ENCODE peak calls at places on chromosome X, in five cellular contexts. S is Caco-2; M is choroid plexus epithelial cell; D is activated CD8-positive, alpha-beta T cell treated with anti-CD3 and anti-CD28 coated beads for 36 hours; R is RWPE2. N is an unnamed sample.

GRCh38 chrX:108439434-108439883 is at the start of gene COL4A5:
- DNase-seq in R (peak; percentile 68), D (no peak), M (peak; percentile 93), S (peak; percentile 84), N (peak; percentile 20)

GRCh38 chrX:129641941-129642340 is 12.8 kb downstream of the APLN start:
- DNase-seq in R (no peak), M (peak; percentile 36), D (no peak), S (no peak), N (no peak)

GRCh38 chrX:26146024-26146423 is 7.9 kb downstream of the MAGEB18 start:
- DNase-seq in R (no peak), M (no peak), S (no peak), D (no peak), N (no peak)

GRCh38 chrX:97968376-97969104 is 1084.8 kb downstream of the RPA4 start:
- DNase-seq in R (no peak), D (no peak), S (no peak), M (no peak), N (no peak)

GRCh38 chrX:39724544-39724943 is 373.2 kb downstream of the BCOR start:
- DNase-seq in D (no peak), M (no peak), R (no peak), S (no peak), N (no peak)

GRCh38 chrX:118847676-118848075 is 24.1 kb downstream of the ZCCHC12 start:
- DNase-seq in D (no peak), S (no peak), M (peak; percentile 62), R (no peak), N (no peak)

GRCh38 chrX:1072637-1073377 is 139.6 kb downstream of the CRLF2 start:
- DNase-seq in R (peak; percentile 27), M (no peak), D (peak; percentile 12), S (peak; percentile 37), N (no peak)

GRCh38 chrX:17706676-17707075 is 30.6 kb upstream of the SCML1 start:
- DNase-seq in M (peak; percentile 80), S (peak; percentile 40), D (no peak), R (no peak), N (no peak)

GRCh38 chrX:154750301-154751120 is at the start of gene GAB3:
- DNase-seq in D (peak; percentile 51), S (no peak), R (no peak), M (peak; percentile 40), N (peak; percentile 48)

GRCh38 chrX:118325453-118325852 is 20.5 kb upstream of the WDR44 start:
- DNase-seq in S (no peak), M (peak; percentile 29), D (no peak), R (no peak), N (no peak)

GRCh38 chrX:53683556-53684414 is 2.7 kb downstream of the HUWE1 start:
- DNase-seq in D (peak; percentile 95), M (peak; percentile 98), R (peak; percentile 89), S (peak; percentile 96), N (peak; percentile 93)

GRCh38 chrX:125219852-125220251 is 99.8 kb upstream of the TEX13C start:
- DNase-seq in M (no peak), S (no peak), R (no peak), D (no peak), N (no peak)

GRCh38 chrX:38882894-38883620 is 81.8 kb downstream of the MID1IP1 start:
- DNase-seq in M (no peak), R (peak; percentile 76), D (no peak), S (no peak), N (no peak)

GRCh38 chrX:123140454-123140853 is 43.6 kb upstream of the GRIA3 start:
- DNase-seq in S (no peak), D (no peak), M (no peak), R (no peak), N (no peak)

GRCh38 chrX:68238568-68238967 is 194.7 kb downstream of the OPHN1 start:
- DNase-seq in M (no peak), D (peak; percentile 7), R (no peak), S (no peak), N (no peak)

GRCh38 chrX:153688900-153689590 is 1.3 kb downstream of the SLC6A8 start:
- DNase-seq in R (no peak), D (no peak), S (no peak), M (no peak), N (no peak)

GRCh38 chrX:153564047-153564606 is 34.8 kb downstream of the CCNQ start:
- DNase-seq in M (peak; percentile 10), D (no peak), S (no peak), R (no peak), N (no peak)

GRCh38 chrX:118761950-118762725 is 34.7 kb downstream of the IL13RA1 start:
- DNase-seq in R (no peak), D (peak; percentile 2), M (no peak), S (no peak), N (no peak)

GRCh38 chrX:136122207-136122606 is 25.1 kb upstream of the FHL1 start:
- DNase-seq in M (no peak), D (no peak), R (no peak), S (no peak), N (no peak)

GRCh38 chrX:48665991-48666390 is 17.6 kb upstream of the WAS start:
- DNase-seq in R (no peak), D (no peak), M (peak; percentile 15), S (no peak), N (no peak)

GRCh38 chrX:18885317-18886004 is 98.5 kb downstream of the PHKA2 start:
- DNase-seq in M (peak; percentile 43), D (no peak), S (peak; percentile 52), R (no peak), N (no peak)

GRCh38 chrX:17456526-17456925 is 81.5 kb downstream of the NHS start:
- DNase-seq in M (no peak), S (no peak), D (no peak), R (no peak), N (no peak)

GRCh38 chrX:95058815-95059214 is 1384.8 kb downstream of the FAM133A start:
- DNase-seq in S (no peak), R (no peak), D (no peak), M (peak; percentile 76), N (no peak)

GRCh38 chrX:102767287-102767686 is 46.7 kb downstream of the GPRASP3 start:
- DNase-seq in R (no peak), S (no peak), M (no peak), D (no peak), N (no peak)

GRCh38 chrX:111519215-111519614 is 7.8 kb downstream of the SERTM2 start:
- DNase-seq in R (no peak), M (peak; percentile 91), D (no peak), S (no peak), N (no peak)

GRCh38 chrX:153829549-153829798 is 870 bp downstream of the PDZD4 start:
- DNase-seq in M (no peak), R (no peak), S (no peak), D (no peak), N (no peak)

GRCh38 chrX:100874240-100874798 is at the start of gene NOX1:
- DNase-seq in S (peak; percentile 61), D (no peak), M (peak; percentile 23), R (no peak), N (no peak)

GRCh38 chrX:12961191-12961718 is 13.7 kb upstream of the TMSB4X start:
- DNase-seq in D (no peak), M (peak; percentile 9), R (no peak), S (no peak), N (no peak)
- TF ChIP-seq CTCF in D (no peak), M (no peak), R (no peak), S (no peak), N (peak; percentile 9)

GRCh38 chrX:81174286-81174685 is 27.4 kb downstream of the HMGN5 start:
- DNase-seq in R (no peak), D (no peak), S (no peak), M (peak; percentile 48), N (no peak)
- TF ChIP-seq CTCF in R (peak; percentile 33), D (peak; percentile 39), S (no peak), M (peak; percentile 32), N (no peak)

GRCh38 chrX:74230094-74230493 is 73.9 kb upstream of the ZCCHC13 start:
- DNase-seq in D (no peak), S (no peak), R (no peak), M (peak; percentile 31), N (no peak)

GRCh38 chrX:74232859-74233258 is 71.1 kb upstream of the ZCCHC13 start:
- DNase-seq in D (no peak), S (no peak), M (peak; percentile 67), R (no peak), N (no peak)

GRCh38 chrX:74238771-74239170 is 65.2 kb upstream of the ZCCHC13 start:
- DNase-seq in D (no peak), M (no peak), S (no peak), R (no peak), N (no peak)

GRCh38 chrX:74231625-74232024 is 72.4 kb upstream of the ZCCHC13 start:
- DNase-seq in D (no peak), S (no peak), M (no peak), R (no peak), N (no peak)

GRCh38 chrX:74234829-74235228 is 69.2 kb upstream of the ZCCHC13 start:
- DNase-seq in S (no peak), D (no peak), R (no peak), M (peak; percentile 31), N (no peak)
- TF ChIP-seq CTCF in S (no peak), D (no peak), R (peak; percentile 11), M (peak; percentile 18), N (no peak)

DNA sequence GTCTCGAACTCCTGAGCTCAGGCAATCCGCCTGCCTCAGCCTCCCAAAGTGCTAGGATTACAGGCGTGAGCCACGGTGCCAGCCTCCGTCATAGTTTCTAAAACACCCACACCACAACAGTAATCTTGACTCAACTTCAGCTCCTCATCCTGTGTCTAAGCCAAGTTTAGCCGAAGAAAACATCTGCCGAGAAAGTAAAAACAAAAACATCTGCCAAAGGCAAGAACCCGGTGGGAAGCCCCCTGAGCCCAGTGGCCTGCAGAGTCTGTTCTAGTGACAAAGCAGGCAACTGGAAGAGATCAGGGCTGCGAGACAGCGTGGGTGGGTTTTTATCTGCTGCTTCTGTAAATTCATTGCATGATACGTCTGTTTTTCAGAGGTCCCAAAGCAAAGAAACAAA is 26.6 kb upstream of the CD99 start:
- DNase-seq in D (peak; percentile 15), M (peak; percentile 79), S (no peak), R (no peak), N (no peak)
- TF ChIP-seq CTCF in D (no peak), M (no peak), S (no peak), R (no peak), N (no peak)

GRCh38 chrX:73289039-73289438 is 74.4 kb upstream of the NAP1L2 start:
- DNase-seq in D (no peak), R (no peak), S (no peak), M (no peak), N (no peak)
- TF ChIP-seq CTCF in D (no peak), R (no peak), S (no peak), M (no peak), N (no peak)